ENCODE peak calls at places on chromosomes 3 and 15, in seven cellular contexts. One of them, this sample, is unnamed.

GRCh38 chr3:181610083-181610972 is 101.4 kb upstream of the SOX2 start:
- DNase-seq in MCF 10A: no peak
- DNase-seq in activated CD4-positive, CD25-positive, alpha-beta regulatory T cell: no peak
- DNase-seq in SHP77: no peak
- DNase-seq in GM12865: no peak
- DNase-seq in HS-5: no peak
- DNase-seq in esophagus squamous epithelium: no peak
- DNase-seq in this sample: no peak

GRCh38 chr15:25789616-25790002 is 73.5 kb downstream of the ATP10A start:
- DNase-seq in esophagus squamous epithelium: no peak
- DNase-seq in SHP77: no peak
- DNase-seq in GM12865: no peak
- DNase-seq in MCF 10A: no peak
- DNase-seq in activated CD4-positive, CD25-positive, alpha-beta regulatory T cell: no peak
- DNase-seq in HS-5: no peak
- DNase-seq in this sample: no peak

GRCh38 chr3:66796343-66796742 is 201.8 kb upstream of the KBTBD8 start:
- DNase-seq in MCF 10A: no peak
- DNase-seq in SHP77: no peak
- DNase-seq in esophagus squamous epithelium: no peak
- DNase-seq in GM12865: no peak
- DNase-seq in HS-5: no peak
- DNase-seq in activated CD4-positive, CD25-positive, alpha-beta regulatory T cell: no peak
- DNase-seq in this sample: no peak

GRCh38 chr15:27722102-27722501 is 377.0 kb downstream of the OCA2 start:
- DNase-seq in activated CD4-positive, CD25-positive, alpha-beta regulatory T cell: no peak
- DNase-seq in MCF 10A: no peak
- DNase-seq in GM12865: no peak
- DNase-seq in esophagus squamous epithelium: no peak
- DNase-seq in HS-5: no peak
- DNase-seq in SHP77: no peak
- DNase-seq in this sample: no peak

GRCh38 chr3:189108735-189109134 is 63.0 kb upstream of the TPRG1 start:
- DNase-seq in MCF 10A: no peak
- DNase-seq in esophagus squamous epithelium: no peak
- DNase-seq in SHP77: no peak
- DNase-seq in activated CD4-positive, CD25-positive, alpha-beta regulatory T cell: no peak
- DNase-seq in HS-5: no peak
- DNase-seq in GM12865: no peak
- DNase-seq in this sample: no peak

GRCh38 chr3:127448161-127448561 is 142.4 kb downstream of the TPRA1 start:
- DNase-seq in activated CD4-positive, CD25-positive, alpha-beta regulatory T cell: no peak
- DNase-seq in SHP77: no peak
- DNase-seq in GM12865: no peak
- DNase-seq in HS-5: no peak
- DNase-seq in esophagus squamous epithelium: no peak
- DNase-seq in MCF 10A: peak; percentile 48
- DNase-seq in this sample: peak; percentile 16

GRCh38 chr3:169112153-169112892 is 551.2 kb downstream of the MECOM start:
- DNase-seq in MCF 10A: peak; percentile 31
- DNase-seq in SHP77: no peak
- DNase-seq in esophagus squamous epithelium: no peak
- DNase-seq in activated CD4-positive, CD25-positive, alpha-beta regulatory T cell: no peak
- DNase-seq in GM12865: no peak
- DNase-seq in HS-5: peak; percentile 85
- DNase-seq in this sample: peak; percentile 83

GRCh38 chr3:188772886-188773285 is 398.9 kb upstream of the TPRG1 start:
- DNase-seq in activated CD4-positive, CD25-positive, alpha-beta regulatory T cell: no peak
- DNase-seq in esophagus squamous epithelium: no peak
- DNase-seq in GM12865: no peak
- DNase-seq in HS-5: peak; percentile 18
- DNase-seq in MCF 10A: no peak
- DNase-seq in SHP77: no peak
- DNase-seq in this sample: no peak

GRCh38 chr3:14803101-14803980 is 15.4 kb upstream of the FGD5 start:
- DNase-seq in GM12865: no peak
- DNase-seq in esophagus squamous epithelium: no peak
- DNase-seq in SHP77: no peak
- DNase-seq in activated CD4-positive, CD25-positive, alpha-beta regulatory T cell: no peak
- DNase-seq in MCF 10A: peak; percentile 15
- DNase-seq in HS-5: no peak
- DNase-seq in this sample: no peak

GRCh38 chr3:39141211-39141995 is 12.0 kb downstream of the CSRNP1 start:
- DNase-seq in esophagus squamous epithelium: no peak
- DNase-seq in activated CD4-positive, CD25-positive, alpha-beta regulatory T cell: no peak
- DNase-seq in HS-5: no peak
- DNase-seq in SHP77: no peak
- DNase-seq in MCF 10A: peak; percentile 67
- DNase-seq in GM12865: no peak
- DNase-seq in this sample: peak; percentile 84

GRCh38 chr15:99717129-99718024 is 15.9 kb downstream of the LYSMD4 start:
- DNase-seq in HS-5: no peak
- DNase-seq in SHP77: no peak
- DNase-seq in esophagus squamous epithelium: no peak
- DNase-seq in GM12865: peak; percentile 77
- DNase-seq in MCF 10A: no peak
- DNase-seq in activated CD4-positive, CD25-positive, alpha-beta regulatory T cell: no peak
- DNase-seq in this sample: no peak

GRCh38 chr15:47945869-47946666 is 174.7 kb upstream of the SLC24A5 start:
- DNase-seq in activated CD4-positive, CD25-positive, alpha-beta regulatory T cell: no peak
- DNase-seq in HS-5: no peak
- DNase-seq in GM12865: no peak
- DNase-seq in SHP77: no peak
- DNase-seq in esophagus squamous epithelium: no peak
- DNase-seq in MCF 10A: no peak
- DNase-seq in this sample: no peak

GRCh38 chr3:124107074-124107473 is 115.2 kb upstream of the ROPN1 start:
- DNase-seq in SHP77: no peak
- DNase-seq in activated CD4-positive, CD25-positive, alpha-beta regulatory T cell: no peak
- DNase-seq in MCF 10A: no peak
- DNase-seq in esophagus squamous epithelium: no peak
- DNase-seq in HS-5: no peak
- DNase-seq in GM12865: no peak
- DNase-seq in this sample: no peak

GRCh38 chr15:90451215-90451850 is 63.3 kb downstream of the IQGAP1 start:
- DNase-seq in MCF 10A: peak; percentile 75
- DNase-seq in GM12865: no peak
- DNase-seq in esophagus squamous epithelium: no peak
- DNase-seq in HS-5: no peak
- DNase-seq in SHP77: no peak
- DNase-seq in activated CD4-positive, CD25-positive, alpha-beta regulatory T cell: no peak
- DNase-seq in this sample: peak; percentile 30

GRCh38 chr3:141414141-141414689 is 45.9 kb downstream of the ZBTB38 start:
- DNase-seq in MCF 10A: no peak
- DNase-seq in esophagus squamous epithelium: no peak
- DNase-seq in SHP77: no peak
- DNase-seq in activated CD4-positive, CD25-positive, alpha-beta regulatory T cell: no peak
- DNase-seq in GM12865: no peak
- DNase-seq in HS-5: no peak
- DNase-seq in this sample: no peak

GRCh38 chr3:16419640-16420039 is 93.9 kb downstream of the RFTN1 start:
- DNase-seq in HS-5: no peak
- DNase-seq in activated CD4-positive, CD25-positive, alpha-beta regulatory T cell: no peak
- DNase-seq in esophagus squamous epithelium: no peak
- DNase-seq in MCF 10A: peak; percentile 23
- DNase-seq in GM12865: no peak
- DNase-seq in SHP77: no peak
- DNase-seq in this sample: no peak

GRCh38 chr3:67719333-67719732 is 64.9 kb upstream of the SUCLG2 start:
- DNase-seq in MCF 10A: peak; percentile 17
- DNase-seq in HS-5: peak; percentile 87
- DNase-seq in activated CD4-positive, CD25-positive, alpha-beta regulatory T cell: no peak
- DNase-seq in GM12865: no peak
- DNase-seq in esophagus squamous epithelium: no peak
- DNase-seq in SHP77: no peak
- DNase-seq in this sample: peak; percentile 21

GRCh38 chr15:94286581-94286980 is 55.2 kb downstream of the MCTP2 start:
- DNase-seq in esophagus squamous epithelium: no peak
- DNase-seq in HS-5: no peak
- DNase-seq in SHP77: no peak
- DNase-seq in activated CD4-positive, CD25-positive, alpha-beta regulatory T cell: no peak
- DNase-seq in MCF 10A: no peak
- DNase-seq in GM12865: no peak
- DNase-seq in this sample: no peak

GRCh38 chr15:71807125-71807629 is 3.2 kb upstream of the NR2E3 start:
- DNase-seq in MCF 10A: no peak
- DNase-seq in HS-5: no peak
- DNase-seq in SHP77: no peak
- DNase-seq in GM12865: no peak
- DNase-seq in activated CD4-positive, CD25-positive, alpha-beta regulatory T cell: no peak
- DNase-seq in esophagus squamous epithelium: no peak
- DNase-seq in this sample: no peak

GRCh38 chr3:10354373-10355015 is 33.6 kb upstream of the SEC13 start:
- DNase-seq in MCF 10A: no peak
- DNase-seq in SHP77: no peak
- DNase-seq in activated CD4-positive, CD25-positive, alpha-beta regulatory T cell: no peak
- DNase-seq in HS-5: no peak
- DNase-seq in esophagus squamous epithelium: no peak
- DNase-seq in GM12865: no peak
- DNase-seq in this sample: no peak

GRCh38 chr3:42547401-42547945 is 34.3 kb downstream of the SEC22C start:
- DNase-seq in HS-5: peak; percentile 18
- DNase-seq in SHP77: peak; percentile 39
- DNase-seq in GM12865: peak; percentile 61
- DNase-seq in esophagus squamous epithelium: no peak
- DNase-seq in activated CD4-positive, CD25-positive, alpha-beta regulatory T cell: peak; percentile 39
- DNase-seq in MCF 10A: peak; percentile 56
- DNase-seq in this sample: peak; percentile 36

GRCh38 chr3:55634345-55634744 is 147.2 kb upstream of the WNT5A start:
- DNase-seq in SHP77: no peak
- DNase-seq in GM12865: no peak
- DNase-seq in activated CD4-positive, CD25-positive, alpha-beta regulatory T cell: no peak
- DNase-seq in esophagus squamous epithelium: no peak
- DNase-seq in MCF 10A: no peak
- DNase-seq in HS-5: no peak
- DNase-seq in this sample: no peak

GRCh38 chr3:128787256-128788253 is 61.6 kb downstream of the RAB7A start:
- DNase-seq in esophagus squamous epithelium: no peak
- DNase-seq in GM12865: peak; percentile 71
- DNase-seq in MCF 10A: peak; percentile 94
- DNase-seq in HS-5: peak; percentile 59
- DNase-seq in SHP77: no peak
- DNase-seq in activated CD4-positive, CD25-positive, alpha-beta regulatory T cell: no peak
- DNase-seq in this sample: peak; percentile 96

GRCh38 chr15:70483513-70483912 is 279.8 kb downstream of the UACA start:
- DNase-seq in GM12865: no peak
- DNase-seq in HS-5: no peak
- DNase-seq in SHP77: no peak
- DNase-seq in esophagus squamous epithelium: no peak
- DNase-seq in MCF 10A: no peak
- DNase-seq in activated CD4-positive, CD25-positive, alpha-beta regulatory T cell: no peak
- DNase-seq in this sample: no peak

GRCh38 chr3:38003817-38004414 is 13.3 kb downstream of the VILL start:
- DNase-seq in GM12865: no peak
- DNase-seq in esophagus squamous epithelium: no peak
- DNase-seq in activated CD4-positive, CD25-positive, alpha-beta regulatory T cell: no peak
- DNase-seq in HS-5: no peak
- DNase-seq in SHP77: no peak
- DNase-seq in MCF 10A: no peak
- DNase-seq in this sample: no peak

GRCh38 chr3:99965681-99966408 is 148.2 kb downstream of the CMSS1 start:
- DNase-seq in SHP77: no peak
- DNase-seq in esophagus squamous epithelium: no peak
- DNase-seq in MCF 10A: no peak
- DNase-seq in GM12865: no peak
- DNase-seq in HS-5: no peak
- DNase-seq in activated CD4-positive, CD25-positive, alpha-beta regulatory T cell: no peak
- DNase-seq in this sample: no peak

GRCh38 chr3:69309810-69310209 is 76.1 kb downstream of the FRMD4B start:
- DNase-seq in HS-5: peak; percentile 26
- DNase-seq in MCF 10A: peak; percentile 36
- DNase-seq in SHP77: peak; percentile 42
- DNase-seq in activated CD4-positive, CD25-positive, alpha-beta regulatory T cell: no peak
- DNase-seq in esophagus squamous epithelium: no peak
- DNase-seq in GM12865: peak; percentile 35
- DNase-seq in this sample: peak; percentile 45

GRCh38 chr3:172087827-172088580 is 48.6 kb downstream of the FNDC3B start:
- DNase-seq in MCF 10A: no peak
- DNase-seq in HS-5: no peak
- DNase-seq in SHP77: no peak
- DNase-seq in GM12865: peak; percentile 69
- DNase-seq in activated CD4-positive, CD25-positive, alpha-beta regulatory T cell: no peak
- DNase-seq in esophagus squamous epithelium: no peak
- DNase-seq in this sample: peak; percentile 57

GRCh38 chr3:12299026-12299425 is 10.2 kb downstream of the PPARG start:
- DNase-seq in SHP77: no peak
- DNase-seq in HS-5: no peak
- DNase-seq in GM12865: no peak
- DNase-seq in MCF 10A: no peak
- DNase-seq in activated CD4-positive, CD25-positive, alpha-beta regulatory T cell: no peak
- DNase-seq in esophagus squamous epithelium: no peak
- DNase-seq in this sample: no peak

GRCh38 chr3:182920515-182921084 is 59.7 kb downstream of the DCUN1D1 start:
- DNase-seq in GM12865: no peak
- DNase-seq in MCF 10A: peak; percentile 24
- DNase-seq in SHP77: no peak
- DNase-seq in esophagus squamous epithelium: no peak
- DNase-seq in HS-5: no peak
- DNase-seq in activated CD4-positive, CD25-positive, alpha-beta regulatory T cell: no peak
- DNase-seq in this sample: no peak

GRCh38 chr3:15331606-15332404 is 581 bp downstream of the SH3BP5 start:
- DNase-seq in HS-5: no peak
- DNase-seq in activated CD4-positive, CD25-positive, alpha-beta regulatory T cell: no peak
- DNase-seq in MCF 10A: peak; percentile 29
- DNase-seq in SHP77: peak; percentile 29
- DNase-seq in GM12865: peak; percentile 25
- DNase-seq in esophagus squamous epithelium: no peak
- DNase-seq in this sample: peak; percentile 27